ENCODE peak calls at places on chromosomes 2 and 18, in seven cellular contexts. L is activated T-helper 1 cell treated with Interleukin-2 at 50 U/mL for 16 hours; Z is NCI-H1436; U is type B pancreatic cell; X is activated CD4-positive, alpha-beta T cell treated with anti-CD3 and anti-CD28 coated beads, Interleukin-2, amount 50 U/mL, for 1 hour; B is activated gamma-delta T cell treated with anti-CD3 and anti-CD28 coated beads, Interleukin-2, amount 50 U/mL, for 16 hours; H is skeletal muscle cell. K is an unnamed sample.

GRCh38 chr2:181397331-181397730 is 59.9 kb upstream of the ITGA4 start:
- DNase-seq in X (no peak), Z (no peak), U (no peak), L (no peak), H (no peak), B (no peak), K (no peak)

GRCh38 chr2:235928751-235929370 is 239.3 kb downstream of the GBX2 start:
- DNase-seq in U (no peak), L (no peak), X (no peak), Z (no peak), B (no peak), H (peak), K (no peak)

GRCh38 chr18:57533399-57533884 is 53.1 kb downstream of the FECH start:
- DNase-seq in L (no peak), B (no peak), Z (no peak), U (no peak), X (no peak), H (no peak), K (no peak)

GRCh38 chr2:66448592-66448991 is 13.7 kb downstream of the MEIS1 start:
- DNase-seq in B (no peak), H (no peak), Z (no peak), L (no peak), X (no peak), U (no peak), K (no peak)

GRCh38 chr18:10419420-10420103 is 34.9 kb upstream of the APCDD1 start:
- DNase-seq in Z (no peak), U (no peak), X (no peak), B (no peak), H (no peak), L (no peak), K (no peak)

GRCh38 chr2:45652090-45653050 is 895 bp downstream of the PRKCE start:
- DNase-seq in Z (no peak), L (no peak), X (peak), B (peak), U (no peak), H (peak), K (no peak)

GRCh38 chr2:54850171-54851122 is 127.0 kb downstream of the EML6 start:
- DNase-seq in H (no peak), L (no peak), B (no peak), Z (no peak), U (no peak), X (no peak), K (no peak)

GRCh38 chr18:3448845-3449701 is 899 bp upstream of the TGIF1 start:
- DNase-seq in Z (no peak), U (peak), X (peak), B (peak), L (peak), H (peak), K (peak)

GRCh38 chr2:126886201-126886905 is 12.3 kb upstream of the TEX51 start:
- DNase-seq in X (peak), L (no peak), Z (no peak), B (peak), U (peak), H (no peak), K (no peak)

GRCh38 chr18:45874501-45875184 is 49.2 kb downstream of the SIGLEC15 start:
- DNase-seq in L (no peak), H (no peak), U (no peak), Z (no peak), X (peak), B (peak), K (no peak)

GRCh38 chr2:226758886-226759660 is 40.5 kb downstream of the IRS1 start:
- DNase-seq in L (no peak), U (no peak), H (peak), B (no peak), Z (no peak), X (no peak), K (no peak)

GRCh38 chr2:20353597-20353996 is 3.0 kb upstream of the PUM2 start:
- DNase-seq in H (no peak), B (no peak), Z (no peak), U (no peak), X (no peak), L (no peak), K (no peak)

GRCh38 chr2:223101340-223102039 is 49.5 kb downstream of the KCNE4 start:
- DNase-seq in U (no peak), L (no peak), X (no peak), Z (no peak), B (no peak), H (no peak), K (no peak)

GRCh38 chr2:220104871-220105351 is 477.5 kb downstream of the SLC4A3 start:
- DNase-seq in L (no peak), B (no peak), H (peak), X (no peak), Z (no peak), U (no peak), K (no peak)

GRCh38 chr18:62461591-62461990 is 61.2 kb upstream of the ZCCHC2 start:
- DNase-seq in X (no peak), U (no peak), L (no peak), B (no peak), Z (no peak), H (no peak), K (no peak)

GRCh38 chr2:190840572-190841172 is 39.9 kb upstream of the GLS start:
- DNase-seq in B (no peak), X (no peak), L (no peak), Z (no peak), U (no peak), H (no peak), K (no peak)

GRCh38 chr2:205848601-205849000 is 166.3 kb downstream of the NRP2 start:
- DNase-seq in H (peak), B (no peak), X (no peak), Z (no peak), U (no peak), L (no peak), K (no peak)

GRCh38 chr2:2647156-2647555 is 316.1 kb upstream of the MYT1L start:
- DNase-seq in Z (no peak), U (no peak), X (no peak), H (no peak), L (no peak), B (no peak), K (no peak)